ENCODE peak calls at places on chromosomes 6 and 20, in four cellular contexts. One of them, this sample, is unnamed.

GRCh38 chr6:135325624-135326424 is 144.7 kb downstream of the MYB start:
- DNase-seq in CD8-positive, alpha-beta T cell: no peak
- DNase-seq in keratinocyte: no peak
- DNase-seq in left lung: no peak
- DNase-seq in this sample: no peak

GRCh38 chr20:58721951-58722371 is 29.4 kb downstream of the NPEPL1 start:
- DNase-seq in CD8-positive, alpha-beta T cell: no peak
- DNase-seq in left lung: no peak
- DNase-seq in keratinocyte: no peak
- DNase-seq in this sample: no peak

GRCh38 chr6:31933537-31933936 is 6.0 kb downstream of the C2 start:
- DNase-seq in left lung: no peak
- DNase-seq in keratinocyte: no peak
- DNase-seq in CD8-positive, alpha-beta T cell: no peak
- DNase-seq in this sample: no peak

GRCh38 chr6:112163295-112164257 is 76.2 kb downstream of the FAM229B start:
- DNase-seq in keratinocyte: no peak
- DNase-seq in left lung: peak; percentile 87
- DNase-seq in CD8-positive, alpha-beta T cell: peak; percentile 79
- DNase-seq in this sample: no peak

GRCh38 chr6:112034236-112034990 is 19.5 kb upstream of the CCN6 start:
- DNase-seq in CD8-positive, alpha-beta T cell: no peak
- DNase-seq in keratinocyte: no peak
- DNase-seq in left lung: no peak
- DNase-seq in this sample: no peak

GRCh38 chr6:160031442-160031841 is 62.6 kb downstream of the IGF2R start:
- DNase-seq in keratinocyte: no peak
- DNase-seq in left lung: no peak
- DNase-seq in CD8-positive, alpha-beta T cell: no peak
- DNase-seq in this sample: no peak

GRCh38 chr20:10622657-10623418 is 51.0 kb downstream of the JAG1 start:
- DNase-seq in CD8-positive, alpha-beta T cell: no peak
- DNase-seq in keratinocyte: no peak
- DNase-seq in left lung: no peak
- DNase-seq in this sample: no peak

GRCh38 chr20:12252793-12253192 is 335.1 kb downstream of the BTBD3 start:
- DNase-seq in CD8-positive, alpha-beta T cell: no peak
- DNase-seq in left lung: no peak
- DNase-seq in keratinocyte: no peak
- DNase-seq in this sample: no peak

GRCh38 chr20:6075428-6076219 is 21.8 kb upstream of the LRRN4 start:
- DNase-seq in keratinocyte: no peak
- DNase-seq in left lung: no peak
- DNase-seq in CD8-positive, alpha-beta T cell: no peak
- DNase-seq in this sample: no peak

DNA sequence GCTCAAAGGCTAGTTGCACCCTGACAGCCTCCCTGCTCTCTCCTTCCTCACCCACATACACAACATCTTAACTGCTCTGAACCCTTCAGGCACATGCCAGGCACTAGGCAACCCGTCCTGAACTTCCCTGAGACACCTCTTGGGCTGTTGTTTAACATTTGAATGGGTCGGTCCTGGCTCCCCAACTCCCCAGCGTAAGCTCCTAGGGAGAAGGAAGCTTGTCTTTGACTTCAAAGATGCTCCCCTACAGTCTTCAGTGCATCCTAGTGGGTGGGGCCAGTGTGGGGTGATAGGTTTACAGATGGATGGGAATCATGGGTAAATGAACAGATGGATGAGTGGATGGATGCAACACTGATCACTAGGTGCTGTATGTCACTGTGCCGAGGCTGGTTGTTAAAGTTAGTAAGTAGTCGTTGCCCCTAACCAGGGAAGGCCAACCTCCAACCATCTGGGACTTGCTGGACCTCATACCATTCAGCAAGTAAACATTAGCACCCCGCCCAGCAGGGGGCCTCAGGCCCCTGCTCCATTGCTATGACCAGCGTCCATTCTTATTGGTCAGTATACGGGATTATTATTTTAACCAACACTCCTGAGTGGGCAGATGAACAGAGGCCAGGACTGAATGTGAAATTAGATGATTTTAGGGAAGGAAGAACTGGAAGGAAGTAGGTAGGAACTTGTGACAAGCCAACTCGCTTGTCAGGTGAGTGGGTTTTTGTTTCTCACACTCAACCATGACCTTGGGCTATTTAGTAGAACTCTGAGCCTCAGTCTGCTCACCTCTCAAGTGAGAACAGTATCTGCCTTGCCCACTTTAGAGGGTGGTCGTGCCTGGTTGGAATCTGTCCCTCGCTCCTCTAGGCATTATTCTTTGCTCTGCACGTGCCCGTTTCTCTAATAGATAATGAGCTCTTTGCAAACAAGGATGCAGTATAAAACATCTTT is 82.9 kb upstream of the FOXP4 start:
- DNase-seq in CD8-positive, alpha-beta T cell: no peak
- DNase-seq in keratinocyte: no peak
- DNase-seq in left lung: no peak
- DNase-seq in this sample: peak; percentile 38
- TF ChIP-seq CTCF in CD8-positive, alpha-beta T cell: no peak
- TF ChIP-seq CTCF in keratinocyte: no peak
- TF ChIP-seq CTCF in left lung: peak; percentile 44
- TF ChIP-seq CTCF in this sample: peak; percentile 81

GRCh38 chr20:63387917-63388316 is 26.8 kb upstream of the CHRNA4 start:
- DNase-seq in left lung: peak; percentile 33
- DNase-seq in keratinocyte: no peak
- DNase-seq in CD8-positive, alpha-beta T cell: no peak
- DNase-seq in this sample: no peak
- H3K27me3 ChIP-seq in left lung: peaks cover 20% of the 10 kb centered on the region
- H3K27me3 ChIP-seq in keratinocyte: no peaks in the 10 kb centered on the region
- H3K27me3 ChIP-seq in CD8-positive, alpha-beta T cell: no peaks in the 10 kb centered on the region
- H3K27me3 ChIP-seq in this sample: no peaks in the 10 kb centered on the region

DNA sequence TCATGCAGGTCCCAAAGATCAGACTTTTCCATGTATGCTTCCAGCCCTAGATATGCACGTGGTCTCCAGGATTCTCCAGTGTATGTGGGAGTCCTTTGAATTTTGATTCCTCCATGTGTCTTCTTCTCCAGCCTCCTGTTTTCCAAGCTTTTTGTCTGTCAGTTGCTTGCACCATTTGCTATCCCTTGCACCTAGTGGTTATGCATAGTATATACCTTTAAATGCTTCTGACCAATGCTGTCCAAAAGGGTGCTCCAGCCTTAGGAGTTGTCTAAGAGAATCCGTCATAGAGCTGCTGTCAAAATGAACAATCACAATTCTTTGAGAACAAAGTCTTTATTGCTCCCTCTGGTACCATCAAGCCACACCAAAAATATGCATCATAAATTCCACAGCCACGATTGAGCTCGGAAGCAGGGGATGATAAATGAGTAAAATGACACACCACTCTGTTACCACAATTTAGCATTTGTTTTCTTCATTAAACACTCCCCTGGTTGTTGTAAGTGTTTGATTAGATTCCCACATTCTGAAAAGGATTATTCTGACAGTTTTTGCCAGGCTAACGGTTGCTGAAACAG is 706.2 kb upstream of the GJE1 start:
- DNase-seq in left lung: no peak
- DNase-seq in keratinocyte: no peak
- DNase-seq in CD8-positive, alpha-beta T cell: no peak
- DNase-seq in this sample: no peak
- TF ChIP-seq CTCF in left lung: no peak
- TF ChIP-seq CTCF in keratinocyte: no peak
- TF ChIP-seq CTCF in CD8-positive, alpha-beta T cell: no peak
- TF ChIP-seq CTCF in this sample: no peak

GRCh38 chr20:38730167-38730988 is 6.1 kb downstream of the SLC32A1 start:
- DNase-seq in keratinocyte: no peak
- DNase-seq in CD8-positive, alpha-beta T cell: no peak
- DNase-seq in left lung: no peak
- DNase-seq in this sample: no peak

GRCh38 chr20:38732981-38733380 is 8.7 kb downstream of the SLC32A1 start:
- DNase-seq in CD8-positive, alpha-beta T cell: no peak
- DNase-seq in keratinocyte: no peak
- DNase-seq in left lung: no peak
- DNase-seq in this sample: no peak

GRCh38 chr20:38729767-38730166 is 5.5 kb downstream of the SLC32A1 start:
- DNase-seq in left lung: no peak
- DNase-seq in CD8-positive, alpha-beta T cell: no peak
- DNase-seq in keratinocyte: no peak
- DNase-seq in this sample: no peak

GRCh38 chr20:38731738-38732113 is 7.4 kb downstream of the SLC32A1 start:
- DNase-seq in left lung: no peak
- DNase-seq in keratinocyte: no peak
- DNase-seq in CD8-positive, alpha-beta T cell: no peak
- DNase-seq in this sample: no peak

DNA sequence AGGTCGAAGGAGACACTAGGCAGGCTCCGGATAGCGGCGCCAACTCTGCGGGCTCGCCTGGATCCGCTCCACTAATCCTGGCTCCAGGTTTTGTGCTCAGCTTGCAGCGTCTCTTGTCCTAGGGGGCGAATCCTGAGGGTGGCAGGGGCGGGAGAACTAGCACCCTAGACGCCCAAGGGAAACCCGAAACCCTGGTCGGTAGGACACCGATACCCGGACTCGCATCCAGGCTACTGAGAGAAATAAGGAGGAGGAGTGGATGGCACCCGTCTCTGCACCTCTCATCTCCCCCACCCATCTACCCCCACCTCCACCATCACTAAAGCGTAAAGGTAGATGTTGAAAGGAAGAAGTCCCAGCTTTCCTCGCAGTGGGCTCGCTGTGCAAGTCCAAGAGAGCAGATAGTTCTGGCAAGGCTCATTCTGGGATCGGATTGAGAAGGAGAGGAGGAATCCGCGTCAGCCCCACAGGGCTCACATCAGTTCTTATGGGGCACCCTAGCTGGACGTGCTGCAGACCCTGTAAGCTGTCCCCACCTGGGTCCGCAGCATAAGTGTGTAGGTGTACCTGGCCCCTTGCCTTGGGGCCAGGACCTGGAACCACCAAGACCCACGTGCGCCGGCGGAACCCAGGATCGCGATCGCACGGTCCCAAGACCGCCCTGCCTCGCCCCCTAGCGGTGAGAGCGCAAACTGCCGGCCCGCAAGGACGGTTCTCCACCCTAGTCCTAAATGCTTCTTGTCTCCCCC is 6.9 kb downstream of the SLC32A1 start:
- DNase-seq in keratinocyte: no peak
- DNase-seq in left lung: peak; percentile 95
- DNase-seq in CD8-positive, alpha-beta T cell: peak; percentile 76
- DNase-seq in this sample: no peak
- H3K27me3 ChIP-seq in keratinocyte: peaks cover 84% of the 10 kb centered on the region
- H3K27me3 ChIP-seq in left lung: peaks cover 100% of the 10 kb centered on the region
- H3K27me3 ChIP-seq in CD8-positive, alpha-beta T cell: peaks cover 60% of the 10 kb centered on the region
- H3K27me3 ChIP-seq in this sample: peaks cover 71% of the 10 kb centered on the region

GRCh38 chr6:118775381-118775780 is 118.6 kb upstream of the ASF1A start:
- DNase-seq in left lung: no peak
- DNase-seq in CD8-positive, alpha-beta T cell: no peak
- DNase-seq in keratinocyte: no peak
- DNase-seq in this sample: no peak
- TF ChIP-seq CTCF in left lung: no peak
- TF ChIP-seq CTCF in CD8-positive, alpha-beta T cell: no peak
- TF ChIP-seq CTCF in keratinocyte: no peak
- TF ChIP-seq CTCF in this sample: no peak

This sample was measured in kidney epithelial cell.